ENCODE peak calls at places on chromosomes 12 and 14, in eight cellular contexts. V is colonic mucosa; R is CMK; Y is GF-D8; Q is WTC11; E is stimulated activated CD4-positive, alpha-beta T cell treated with anti-CD3 and anti-CD28 coated beads, Interleukin-12 subunit alpha, Interleukin-12 subunit beta, amount 100 ng/mL, for 4 hours; W is IMR-90; T is bronchial epithelial cell. J is an unnamed sample.

GRCh38 chr12:31872831-31873604 is 86.2 kb upstream of the RESF1 start:
- DNase-seq in W (no peak), E (no peak), T (no peak), R (no peak), V (no peak), Q (no peak), Y (no peak), J (no peak)

GRCh38 chr14:65599375-65599774 is 186.8 kb downstream of the FUT8 start:
- DNase-seq in T (no peak), W (peak; percentile 29), V (no peak), R (no peak), Q (no peak), Y (no peak), E (no peak), J (no peak)

GRCh38 chr12:88753074-88753473 is 172.8 kb upstream of the KITLG start:
- DNase-seq in Q (no peak), R (no peak), T (peak; percentile 44), V (no peak), Y (no peak), E (no peak), W (peak; percentile 29), J (no peak)

GRCh38 chr14:88248606-88249005 is 74.5 kb downstream of the KCNK10 start:
- DNase-seq in W (no peak), E (no peak), T (peak; percentile 77), V (no peak), Q (no peak), R (no peak), Y (no peak), J (no peak)

GRCh38 chr12:6606331-6607131 is 648 bp downstream of the CHD4 start:
- DNase-seq in Q (peak; percentile 44), V (peak; percentile 69), W (peak; percentile 23), T (no peak), Y (peak; percentile 17), E (peak; percentile 66), R (peak; percentile 45), J (no peak)

GRCh38 chr12:116346751-116347150 is 69.3 kb upstream of the MED13L start:
- DNase-seq in V (no peak), Y (no peak), Q (no peak), E (no peak), W (peak; percentile 94), R (no peak), T (peak; percentile 73), J (no peak)

GRCh38 chr12:62581288-62582064 is 114.8 kb downstream of the MON2 start:
- DNase-seq in W (peak; percentile 73), E (no peak), R (no peak), Q (no peak), T (peak; percentile 64), V (no peak), Y (peak; percentile 49), J (no peak)

GRCh38 chr12:109772622-109773321 is 59.1 kb downstream of the FAM222A start:
- DNase-seq in R (no peak), V (no peak), Y (no peak), E (no peak), Q (no peak), W (no peak), T (no peak), J (no peak)

GRCh38 chr12:124703852-124704251 is 136.4 kb upstream of the NCOR2 start:
- DNase-seq in Y (peak; percentile 33), Q (no peak), W (no peak), T (no peak), V (no peak), R (no peak), E (no peak), J (no peak)

GRCh38 chr12:49748800-49749199 is 7.4 kb downstream of the TMBIM6 start:
- DNase-seq in Q (no peak), T (no peak), V (no peak), E (no peak), Y (no peak), W (no peak), R (no peak), J (no peak)

GRCh38 chr14:49633650-49634546 is 1.1 kb downstream of the DNAAF2 start:
- DNase-seq in V (peak; percentile 94), R (peak; percentile 75), T (peak; percentile 82), W (peak; percentile 95), Q (peak; percentile 96), E (peak; percentile 93), Y (peak; percentile 84), J (peak; percentile 92)

GRCh38 chr12:90959538-90960139 is 4.7 kb upstream of the CCER1 start:
- DNase-seq in E (no peak), R (no peak), Y (no peak), V (no peak), W (peak; percentile 58), T (peak; percentile 46), Q (no peak), J (no peak)

GRCh38 chr14:32560213-32560857 is 231.2 kb downstream of the AKAP6 start:
- DNase-seq in R (no peak), T (peak; percentile 86), E (peak; percentile 1), Q (peak; percentile 51), V (peak; percentile 59), Y (peak; percentile 12), W (peak; percentile 82), J (no peak)